ENCODE peak calls at places on chromosomes 6 and 20, in eight cellular contexts. One of them, this sample, is unnamed.

GRCh38 chr6:16524380-16524707 is 236.9 kb downstream of the ATXN1 start:
- DNase-seq in MM.1S: no peak
- DNase-seq in neural progenitor cell: no peak
- DNase-seq in PC-9: no peak
- DNase-seq in cardiac muscle cell: no peak
- DNase-seq in GM20000: no peak
- DNase-seq in lung: no peak
- DNase-seq in ovary: no peak
- DNase-seq in this sample: no peak

GRCh38 chr6:26315274-26315673 is 49.7 kb upstream of the BTN3A2 start:
- DNase-seq in MM.1S: no peak
- DNase-seq in neural progenitor cell: no peak
- DNase-seq in PC-9: no peak
- DNase-seq in cardiac muscle cell: no peak
- DNase-seq in GM20000: no peak
- DNase-seq in lung: no peak
- DNase-seq in ovary: no peak
- DNase-seq in this sample: no peak

GRCh38 chr6:168273483-168274045 is 46.0 kb downstream of the DACT2 start:
- DNase-seq in MM.1S: no peak
- DNase-seq in neural progenitor cell: peak
- DNase-seq in PC-9: no peak
- DNase-seq in cardiac muscle cell: no peak
- DNase-seq in GM20000: no peak
- DNase-seq in lung: no peak
- DNase-seq in ovary: no peak
- DNase-seq in this sample: no peak

GRCh38 chr20:10632681-10633509 is 40.9 kb downstream of the JAG1 start:
- DNase-seq in MM.1S: no peak
- DNase-seq in neural progenitor cell: no peak
- DNase-seq in PC-9: no peak
- DNase-seq in cardiac muscle cell: no peak
- DNase-seq in GM20000: no peak
- DNase-seq in lung: no peak
- DNase-seq in ovary: no peak
- DNase-seq in this sample: no peak

GRCh38 chr20:46099491-46100287 is 9.9 kb upstream of the NCOA5 start:
- DNase-seq in MM.1S: peak
- DNase-seq in neural progenitor cell: peak
- DNase-seq in PC-9: peak
- DNase-seq in cardiac muscle cell: no peak
- DNase-seq in GM20000: peak
- DNase-seq in lung: no peak
- DNase-seq in ovary: no peak
- DNase-seq in this sample: no peak

GRCh38 chr6:33592595-33593413 is 12.7 kb upstream of the BAK1 start:
- DNase-seq in MM.1S: no peak
- DNase-seq in neural progenitor cell: peak
- DNase-seq in PC-9: no peak
- DNase-seq in cardiac muscle cell: no peak
- DNase-seq in GM20000: peak
- DNase-seq in lung: no peak
- DNase-seq in ovary: no peak
- DNase-seq in this sample: no peak

GRCh38 chr20:62899633-62900051 is 26.7 kb downstream of the DIDO1 start:
- DNase-seq in MM.1S: no peak
- DNase-seq in neural progenitor cell: peak
- DNase-seq in PC-9: no peak
- DNase-seq in cardiac muscle cell: peak
- DNase-seq in GM20000: no peak
- DNase-seq in lung: no peak
- DNase-seq in ovary: peak
- DNase-seq in this sample: no peak

GRCh38 chr20:52242237-52243230 is 51.0 kb upstream of the ZFP64 start:
- DNase-seq in MM.1S: peak
- DNase-seq in neural progenitor cell: peak
- DNase-seq in PC-9: no peak
- DNase-seq in cardiac muscle cell: peak
- DNase-seq in GM20000: peak
- DNase-seq in lung: no peak
- DNase-seq in ovary: no peak
- DNase-seq in this sample: peak

GRCh38 chr20:17610566-17611289 is 40.9 kb downstream of the DSTN start:
- DNase-seq in MM.1S: peak
- DNase-seq in neural progenitor cell: no peak
- DNase-seq in PC-9: no peak
- DNase-seq in cardiac muscle cell: no peak
- DNase-seq in GM20000: peak
- DNase-seq in lung: no peak
- DNase-seq in ovary: no peak
- DNase-seq in this sample: no peak

GRCh38 chr6:90074161-90074560 is 179.9 kb downstream of the GJA10 start:
- DNase-seq in MM.1S: no peak
- DNase-seq in neural progenitor cell: peak
- DNase-seq in PC-9: no peak
- DNase-seq in cardiac muscle cell: no peak
- DNase-seq in GM20000: no peak
- DNase-seq in lung: no peak
- DNase-seq in ovary: no peak
- DNase-seq in this sample: no peak

GRCh38 chr20:4445780-4446179 is 275.9 kb upstream of the PRND start:
- DNase-seq in MM.1S: no peak
- DNase-seq in neural progenitor cell: no peak
- DNase-seq in PC-9: no peak
- DNase-seq in cardiac muscle cell: no peak
- DNase-seq in GM20000: no peak
- DNase-seq in lung: peak
- DNase-seq in ovary: no peak
- DNase-seq in this sample: no peak

GRCh38 chr20:49937023-49937929 is 1.1 kb downstream of the RNF114 start:
- DNase-seq in MM.1S: peak
- DNase-seq in neural progenitor cell: no peak
- DNase-seq in PC-9: peak
- DNase-seq in cardiac muscle cell: no peak
- DNase-seq in GM20000: peak
- DNase-seq in lung: no peak
- DNase-seq in ovary: no peak
- DNase-seq in this sample: no peak

GRCh38 chr20:3390759-3391500 is 16.5 kb downstream of the DNAAF9 start:
- DNase-seq in MM.1S: no peak
- DNase-seq in neural progenitor cell: no peak
- DNase-seq in PC-9: no peak
- DNase-seq in cardiac muscle cell: no peak
- DNase-seq in GM20000: no peak
- DNase-seq in lung: no peak
- DNase-seq in ovary: no peak
- DNase-seq in this sample: no peak

GRCh38 chr20:51059862-51060261 is 37.0 kb upstream of the KCNG1 start:
- DNase-seq in MM.1S: no peak
- DNase-seq in neural progenitor cell: no peak
- DNase-seq in PC-9: no peak
- DNase-seq in cardiac muscle cell: no peak
- DNase-seq in GM20000: no peak
- DNase-seq in lung: no peak
- DNase-seq in ovary: no peak
- DNase-seq in this sample: no peak

GRCh38 chr20:63178889-63179751 is 36.8 kb downstream of the YTHDF1 start:
- DNase-seq in MM.1S: peak
- DNase-seq in neural progenitor cell: peak
- DNase-seq in PC-9: no peak
- DNase-seq in cardiac muscle cell: peak
- DNase-seq in GM20000: peak
- DNase-seq in lung: no peak
- DNase-seq in ovary: no peak
- DNase-seq in this sample: no peak

GRCh38 chr6:42106663-42107023 is 35.8 kb downstream of the C6orf132 start:
- DNase-seq in MM.1S: no peak
- DNase-seq in neural progenitor cell: no peak
- DNase-seq in PC-9: no peak
- DNase-seq in cardiac muscle cell: no peak
- DNase-seq in GM20000: no peak
- DNase-seq in lung: no peak
- DNase-seq in ovary: no peak
- DNase-seq in this sample: no peak

DNA sequence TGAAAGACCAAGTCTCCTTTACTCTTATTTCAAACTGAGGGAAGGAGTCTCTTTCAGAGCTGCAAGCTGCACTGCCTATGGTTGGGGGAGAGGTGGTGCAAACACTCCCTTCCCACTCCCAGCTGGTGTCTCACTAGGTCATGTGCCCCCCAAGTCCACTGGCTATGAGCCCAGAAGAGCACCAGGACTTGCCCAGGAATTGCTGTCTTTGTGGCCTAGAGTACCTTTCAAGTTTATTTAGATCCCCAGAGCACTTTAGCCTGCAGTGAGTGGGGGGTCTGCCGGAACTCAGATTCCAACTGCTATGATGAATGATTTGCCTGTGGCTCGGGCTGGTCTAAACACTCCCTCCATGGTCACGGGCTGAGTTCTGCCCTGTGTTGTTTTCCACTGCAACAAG is 192.6 kb upstream of the CITED2 start:
- DNase-seq in MM.1S: no peak
- DNase-seq in neural progenitor cell: no peak
- DNase-seq in PC-9: no peak
- DNase-seq in cardiac muscle cell: no peak
- DNase-seq in GM20000: no peak
- DNase-seq in lung: no peak
- DNase-seq in ovary: no peak
- DNase-seq in this sample: no peak
- TF ChIP-seq CTCF in MM.1S: no peak
- TF ChIP-seq CTCF in neural progenitor cell: no peak
- TF ChIP-seq CTCF in PC-9: no peak
- TF ChIP-seq CTCF in cardiac muscle cell: no peak
- TF ChIP-seq CTCF in GM20000: no peak
- TF ChIP-seq CTCF in lung: no peak
- TF ChIP-seq CTCF in ovary: no peak
- TF ChIP-seq CTCF in this sample: no peak

DNA sequence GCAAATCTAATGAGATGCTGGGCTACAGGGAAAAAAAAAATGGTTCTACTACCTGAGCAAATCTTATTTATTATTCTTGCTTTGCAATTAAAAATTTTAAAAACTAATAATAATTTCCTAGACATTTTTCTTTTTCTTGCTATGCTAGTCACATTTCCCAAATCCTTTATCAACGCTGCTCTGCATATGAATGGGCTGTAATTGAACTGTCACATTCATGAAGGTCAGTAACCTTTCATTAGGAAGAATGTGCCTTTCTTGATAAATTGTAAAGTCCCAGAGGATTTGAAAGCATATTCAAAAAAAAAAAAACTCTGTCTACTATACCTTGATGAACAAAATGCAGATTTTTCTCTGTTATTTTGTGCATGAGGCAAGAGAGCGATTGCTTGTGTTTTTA is 538.7 kb upstream of the ID4 start:
- DNase-seq in MM.1S: no peak
- DNase-seq in neural progenitor cell: no peak
- DNase-seq in PC-9: no peak
- DNase-seq in cardiac muscle cell: no peak
- DNase-seq in GM20000: no peak
- DNase-seq in lung: no peak
- DNase-seq in ovary: no peak
- DNase-seq in this sample: no peak
- TF ChIP-seq CTCF in MM.1S: no peak
- TF ChIP-seq CTCF in neural progenitor cell: no peak
- TF ChIP-seq CTCF in PC-9: no peak
- TF ChIP-seq CTCF in cardiac muscle cell: no peak
- TF ChIP-seq CTCF in GM20000: no peak
- TF ChIP-seq CTCF in lung: no peak
- TF ChIP-seq CTCF in ovary: no peak
- TF ChIP-seq CTCF in this sample: no peak

DNA sequence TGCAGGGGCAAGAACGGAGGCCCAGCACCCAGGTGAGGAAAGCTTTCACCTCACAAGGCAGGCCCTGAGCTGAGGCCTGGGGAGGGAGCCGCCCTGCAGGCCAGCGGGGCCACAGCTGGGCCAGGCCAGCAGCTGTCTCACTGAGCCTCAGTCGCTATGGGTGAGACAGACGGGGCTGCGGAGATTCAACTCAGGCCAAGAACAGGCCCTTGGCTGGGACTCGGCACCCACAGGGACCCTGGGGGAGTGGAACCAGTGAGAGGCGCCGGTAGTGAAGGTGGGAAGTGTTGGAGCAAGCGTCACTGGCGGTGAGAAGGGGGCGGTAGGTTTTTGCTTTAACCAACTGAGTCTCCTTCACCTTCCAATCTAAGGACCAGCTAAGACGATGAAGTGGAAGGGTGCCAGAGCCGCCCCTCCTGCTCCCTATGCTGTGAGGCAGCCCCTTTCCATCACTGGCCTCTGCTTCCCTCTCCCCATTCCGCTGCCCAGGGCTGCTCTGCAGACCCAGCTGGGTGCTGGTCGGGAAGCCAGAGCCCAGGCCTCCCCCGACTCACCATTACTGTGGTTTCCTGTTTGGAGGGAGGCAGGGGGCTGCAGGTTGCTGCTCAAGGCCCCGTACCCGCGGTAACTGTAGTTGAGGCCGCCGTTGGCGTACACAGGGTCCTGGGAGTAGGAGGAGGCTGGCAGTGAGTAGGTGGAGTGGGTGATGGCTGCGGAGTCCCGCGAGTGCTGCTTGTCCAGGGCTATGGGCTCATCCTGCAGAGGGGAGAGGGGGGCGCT is 93.7 kb downstream of the ASXL1 start:
- DNase-seq in MM.1S: no peak
- DNase-seq in neural progenitor cell: no peak
- DNase-seq in PC-9: no peak
- DNase-seq in cardiac muscle cell: no peak
- DNase-seq in GM20000: no peak
- DNase-seq in lung: no peak
- DNase-seq in ovary: no peak
- DNase-seq in this sample: no peak
- TF ChIP-seq CTCF in MM.1S: no peak
- TF ChIP-seq CTCF in neural progenitor cell: peak
- TF ChIP-seq CTCF in PC-9: no peak
- TF ChIP-seq CTCF in cardiac muscle cell: no peak
- TF ChIP-seq CTCF in GM20000: no peak
- TF ChIP-seq CTCF in lung: no peak
- TF ChIP-seq CTCF in ovary: no peak
- TF ChIP-seq CTCF in this sample: no peak

DNA sequence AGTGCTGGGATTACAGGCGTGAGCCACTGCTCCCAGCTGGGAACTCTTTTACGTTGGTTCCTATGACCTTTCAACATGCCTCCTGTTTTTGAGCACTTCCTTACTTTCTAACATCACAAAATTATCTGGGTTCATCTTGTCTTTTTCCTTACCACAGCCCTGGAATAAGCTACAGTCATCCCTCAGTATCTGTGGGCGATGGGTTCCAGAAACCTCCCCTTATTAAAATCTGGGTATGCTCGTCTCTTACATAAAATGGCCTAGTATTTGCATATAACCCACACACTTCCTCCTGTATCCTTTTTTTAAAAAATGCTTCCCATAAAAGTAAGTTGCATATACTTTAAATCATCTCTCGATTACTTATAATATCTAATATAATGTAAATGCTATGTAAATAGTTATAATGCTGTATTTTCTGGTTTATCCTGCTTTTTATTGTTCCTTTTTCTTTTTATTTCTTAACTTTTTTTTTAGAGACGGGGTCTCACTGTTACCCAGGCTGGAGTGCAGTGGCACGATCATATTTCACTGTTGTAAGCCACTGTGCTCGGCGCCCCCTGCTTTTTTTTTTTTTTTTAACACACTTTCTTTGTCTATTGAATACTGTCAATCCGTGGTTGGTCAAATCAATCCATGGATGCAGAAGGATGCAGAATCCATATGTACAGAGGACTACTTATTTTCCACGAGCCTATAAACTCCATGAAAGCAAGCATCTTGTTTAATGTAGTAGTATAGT is 9.2 kb downstream of the RPF2 start:
- DNase-seq in MM.1S: no peak
- DNase-seq in neural progenitor cell: no peak
- DNase-seq in PC-9: no peak
- DNase-seq in cardiac muscle cell: no peak
- DNase-seq in GM20000: no peak
- DNase-seq in lung: no peak
- DNase-seq in ovary: no peak
- DNase-seq in this sample: no peak
- TF ChIP-seq CTCF in MM.1S: no peak
- TF ChIP-seq CTCF in neural progenitor cell: peak
- TF ChIP-seq CTCF in PC-9: no peak
- TF ChIP-seq CTCF in cardiac muscle cell: no peak
- TF ChIP-seq CTCF in GM20000: no peak
- TF ChIP-seq CTCF in lung: no peak
- TF ChIP-seq CTCF in ovary: no peak
- TF ChIP-seq CTCF in this sample: no peak